ENCODE peak calls at places on chromosomes 5 and 9, in four cellular contexts. One of them, this sample, is unnamed.

GRCh38 chr5:92678576-92679105 is 902.4 kb downstream of the NR2F1-AS1 start:
- DNase-seq in suprapubic skin: no peak
- DNase-seq in right lobe of liver: peak; percentile 47
- DNase-seq in HepG2: peak; percentile 4
- DNase-seq in this sample: no peak

GRCh38 chr5:135012951-135013391 is 21.1 kb downstream of the PITX1 start:
- DNase-seq in HepG2: no peak
- DNase-seq in suprapubic skin: peak; percentile 49
- DNase-seq in right lobe of liver: no peak
- DNase-seq in this sample: no peak

GRCh38 chr5:74636149-74636548 is 4.4 kb downstream of the ENC1 start:
- DNase-seq in HepG2: no peak
- DNase-seq in suprapubic skin: no peak
- DNase-seq in right lobe of liver: no peak
- DNase-seq in this sample: no peak

GRCh38 chr5:110255194-110255593 is 471.3 kb downstream of the TMEM232 start:
- DNase-seq in HepG2: no peak
- DNase-seq in suprapubic skin: no peak
- DNase-seq in right lobe of liver: no peak
- DNase-seq in this sample: no peak

GRCh38 chr5:58988938-58989337 is 406.1 kb downstream of the RAB3C start:
- DNase-seq in suprapubic skin: no peak
- DNase-seq in right lobe of liver: no peak
- DNase-seq in HepG2: no peak
- DNase-seq in this sample: no peak

GRCh38 chr5:3607541-3608147 is 12.0 kb downstream of the IRX1 start:
- DNase-seq in suprapubic skin: no peak
- DNase-seq in right lobe of liver: no peak
- DNase-seq in HepG2: no peak
- DNase-seq in this sample: peak; percentile 49

GRCh38 chr5:118946138-118946537 is 42.2 kb downstream of the DTWD2 start:
- DNase-seq in suprapubic skin: no peak
- DNase-seq in right lobe of liver: no peak
- DNase-seq in HepG2: no peak
- DNase-seq in this sample: no peak

GRCh38 chr9:120891255-120891954 is 14.4 kb upstream of the PHF19 start:
- DNase-seq in HepG2: no peak
- DNase-seq in suprapubic skin: no peak
- DNase-seq in right lobe of liver: no peak
- DNase-seq in this sample: peak; percentile 32

GRCh38 chr5:180799194-180799593 is 3.4 kb downstream of the MGAT1 start:
- DNase-seq in suprapubic skin: no peak
- DNase-seq in HepG2: no peak
- DNase-seq in right lobe of liver: peak; percentile 61
- DNase-seq in this sample: no peak

GRCh38 chr9:25964239-25964638 is 286.0 kb upstream of the TUSC1 start:
- DNase-seq in suprapubic skin: no peak
- DNase-seq in HepG2: peak; percentile 47
- DNase-seq in right lobe of liver: no peak
- DNase-seq in this sample: peak; percentile 73

GRCh38 chr5:15008476-15008875 is 136.9 kb upstream of the ANKH start:
- DNase-seq in right lobe of liver: peak; percentile 96
- DNase-seq in HepG2: peak; percentile 95
- DNase-seq in suprapubic skin: peak; percentile 96
- DNase-seq in this sample: peak; percentile 99

GRCh38 chr9:76161546-76161945 is 232.7 kb downstream of the RFK start:
- DNase-seq in right lobe of liver: no peak
- DNase-seq in HepG2: no peak
- DNase-seq in suprapubic skin: no peak
- DNase-seq in this sample: peak; percentile 86

GRCh38 chr5:124902097-124902821 is 155.8 kb upstream of the ZNF608 start:
- DNase-seq in HepG2: no peak
- DNase-seq in right lobe of liver: no peak
- DNase-seq in suprapubic skin: no peak
- DNase-seq in this sample: peak; percentile 38

GRCh38 chr5:154278908-154279307 is 88.4 kb downstream of the GALNT10 start:
- DNase-seq in right lobe of liver: no peak
- DNase-seq in HepG2: no peak
- DNase-seq in suprapubic skin: no peak
- DNase-seq in this sample: no peak
- H3K4me3 ChIP-seq in right lobe of liver: no peak overlapping the region
- H3K4me3 ChIP-seq in HepG2: no peak overlapping the region
- H3K4me3 ChIP-seq in suprapubic skin: no peak overlapping the region
- H3K4me3 ChIP-seq in this sample: no peak overlapping the region

GRCh38 chr9:92440751-92441046 is 16.4 kb upstream of the OMD start:
- DNase-seq in HepG2: no peak
- DNase-seq in suprapubic skin: no peak
- DNase-seq in right lobe of liver: no peak
- DNase-seq in this sample: no peak

GRCh38 chr9:92444841-92445240 is 20.6 kb upstream of the OMD start:
- DNase-seq in right lobe of liver: no peak
- DNase-seq in HepG2: no peak
- DNase-seq in suprapubic skin: no peak
- DNase-seq in this sample: no peak

GRCh38 chr9:92435263-92435662 is 11.0 kb upstream of the OMD start:
- DNase-seq in suprapubic skin: no peak
- DNase-seq in right lobe of liver: no peak
- DNase-seq in HepG2: no peak
- DNase-seq in this sample: no peak

GRCh38 chr9:92438900-92439526 is 14.7 kb upstream of the OMD start:
- DNase-seq in suprapubic skin: no peak
- DNase-seq in right lobe of liver: no peak
- DNase-seq in HepG2: no peak
- DNase-seq in this sample: peak; percentile 71

GRCh38 chr9:92439921-92440750 is 15.9 kb upstream of the OMD start:
- DNase-seq in suprapubic skin: no peak
- DNase-seq in right lobe of liver: no peak
- DNase-seq in HepG2: no peak
- DNase-seq in this sample: peak; percentile 93
- H3K27ac ChIP-seq in suprapubic skin: no peak overlapping the region
- H3K27ac ChIP-seq in right lobe of liver: no peak overlapping the region
- H3K27ac ChIP-seq in HepG2: no peak overlapping the region
- H3K27ac ChIP-seq in this sample: no peak overlapping the region

GRCh38 chr5:150789431-150789830 is 10.9 kb downstream of the SMIM3 start:
- DNase-seq in HepG2: no peak
- DNase-seq in suprapubic skin: no peak
- DNase-seq in right lobe of liver: no peak
- DNase-seq in this sample: peak; percentile 10

GRCh38 chr5:150789943-150790611 is 11.5 kb downstream of the SMIM3 start:
- DNase-seq in right lobe of liver: no peak
- DNase-seq in suprapubic skin: no peak
- DNase-seq in HepG2: no peak
- DNase-seq in this sample: peak; percentile 100

GRCh38 chr5:150788974-150789373 is 10.4 kb downstream of the SMIM3 start:
- DNase-seq in HepG2: no peak
- DNase-seq in suprapubic skin: no peak
- DNase-seq in right lobe of liver: no peak
- DNase-seq in this sample: peak; percentile 70

GRCh38 chr5:150785950-150786349 is 7.4 kb downstream of the SMIM3 start:
- DNase-seq in HepG2: no peak
- DNase-seq in right lobe of liver: no peak
- DNase-seq in suprapubic skin: no peak
- DNase-seq in this sample: no peak

GRCh38 chr5:150787659-150788058 is 9.1 kb downstream of the SMIM3 start:
- DNase-seq in HepG2: no peak
- DNase-seq in right lobe of liver: no peak
- DNase-seq in suprapubic skin: no peak
- DNase-seq in this sample: peak; percentile 15
- H3K4me1 ChIP-seq in HepG2: peaks cover 68% of the 10 kb centered on the region
- H3K4me1 ChIP-seq in right lobe of liver: no peaks in the 10 kb centered on the region
- H3K4me1 ChIP-seq in suprapubic skin: peaks cover 45% of the 10 kb centered on the region
- H3K4me1 ChIP-seq in this sample: peaks cover 28% of the 10 kb centered on the region

GRCh38 chr5:31639488-31640011 is 619 bp downstream of the PDZD2 start:
- DNase-seq in suprapubic skin: no peak
- DNase-seq in HepG2: no peak
- DNase-seq in right lobe of liver: peak; percentile 46
- DNase-seq in this sample: no peak

GRCh38 chr5:31638748-31639418 is at the start of gene PDZD2:
- DNase-seq in HepG2: peak; percentile 23
- DNase-seq in right lobe of liver: peak; percentile 73
- DNase-seq in suprapubic skin: peak; percentile 86
- DNase-seq in this sample: peak; percentile 47

GRCh38 chr5:31638286-31638685 is 645 bp upstream of the PDZD2 start:
- DNase-seq in HepG2: no peak
- DNase-seq in suprapubic skin: no peak
- DNase-seq in right lobe of liver: peak; percentile 51
- DNase-seq in this sample: no peak

GRCh38 chr5:31640024-31640423 is 1.1 kb downstream of the PDZD2 start:
- DNase-seq in right lobe of liver: no peak
- DNase-seq in HepG2: no peak
- DNase-seq in suprapubic skin: no peak
- DNase-seq in this sample: no peak

GRCh38 chr5:31637851-31638250 is 1.1 kb upstream of the PDZD2 start:
- DNase-seq in suprapubic skin: no peak
- DNase-seq in HepG2: no peak
- DNase-seq in right lobe of liver: no peak
- DNase-seq in this sample: no peak
- H3K4me3 ChIP-seq in suprapubic skin: no peak overlapping the region
- H3K4me3 ChIP-seq in HepG2: no peak overlapping the region
- H3K4me3 ChIP-seq in right lobe of liver: no peak overlapping the region
- H3K4me3 ChIP-seq in this sample: no peak overlapping the region

GRCh38 chr5:90017236-90017635 is 392.3 kb downstream of the CETN3 start:
- DNase-seq in right lobe of liver: no peak
- DNase-seq in HepG2: no peak
- DNase-seq in suprapubic skin: no peak
- DNase-seq in this sample: no peak

GRCh38 chr5:90022711-90023053 is 386.9 kb downstream of the CETN3 start:
- DNase-seq in HepG2: no peak
- DNase-seq in suprapubic skin: no peak
- DNase-seq in right lobe of liver: no peak
- DNase-seq in this sample: no peak

GRCh38 chr5:90015584-90016018 is 394.0 kb downstream of the CETN3 start:
- DNase-seq in suprapubic skin: no peak
- DNase-seq in HepG2: no peak
- DNase-seq in right lobe of liver: no peak
- DNase-seq in this sample: peak; percentile 8

GRCh38 chr5:90022002-90022710 is 387.4 kb downstream of the CETN3 start:
- DNase-seq in suprapubic skin: no peak
- DNase-seq in right lobe of liver: no peak
- DNase-seq in HepG2: no peak
- DNase-seq in this sample: peak; percentile 27

DNA sequence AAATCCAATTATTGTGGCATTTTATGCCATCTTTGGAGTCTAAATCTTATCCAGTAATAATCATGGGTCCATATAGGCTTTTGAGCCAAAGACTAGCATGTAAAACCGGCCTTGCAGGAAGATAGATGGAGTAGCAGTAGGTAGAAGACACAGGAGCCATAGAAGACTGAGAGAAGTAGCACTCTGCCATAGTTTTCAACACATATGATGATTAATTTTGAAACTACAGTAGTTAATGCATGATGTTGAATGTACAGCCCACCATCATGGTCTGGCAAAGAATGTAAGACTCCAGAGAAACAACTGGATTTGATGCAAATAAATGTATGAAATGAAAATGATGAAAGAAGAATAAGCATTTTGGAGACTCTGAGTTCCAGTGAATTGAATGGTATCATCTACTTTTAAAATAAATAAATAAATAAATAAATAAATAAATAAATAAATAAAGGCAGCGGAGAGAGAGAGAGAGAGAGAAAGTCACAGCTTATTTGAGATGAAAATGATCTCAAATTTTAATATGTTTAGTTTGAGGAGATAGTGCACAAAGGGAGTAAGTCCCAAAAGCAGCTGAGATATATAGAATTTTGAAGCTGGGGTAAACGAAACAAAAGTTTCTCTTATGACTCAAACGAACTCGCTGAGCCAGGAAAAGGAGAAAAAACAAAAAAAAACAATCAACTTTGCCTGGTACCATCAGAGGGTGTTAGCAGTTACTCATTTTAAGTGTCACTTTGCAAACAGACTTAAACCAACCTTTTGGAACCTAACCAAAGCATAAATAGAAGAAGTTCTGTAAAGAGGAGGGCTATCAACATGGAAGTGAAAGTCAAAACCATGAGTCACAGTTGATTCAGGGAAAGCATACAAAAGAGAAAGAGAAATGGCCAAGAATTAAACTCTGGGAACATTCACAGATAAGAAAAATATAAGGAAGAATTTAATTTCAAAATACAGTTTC is 388.7 kb downstream of the CETN3 start:
- DNase-seq in suprapubic skin: no peak
- DNase-seq in right lobe of liver: no peak
- DNase-seq in HepG2: peak; percentile 15
- DNase-seq in this sample: peak; percentile 98
- H3K27ac ChIP-seq in suprapubic skin: no peak overlapping the region
- H3K27ac ChIP-seq in right lobe of liver: no peak overlapping the region
- H3K27ac ChIP-seq in HepG2: no peak overlapping the region
- H3K27ac ChIP-seq in this sample: peak overlapping the region; percentile 25

This sample was measured in fibroblast of lung.